ENCODE peak calls at places on chromosomes 2 and 18, in six cellular contexts. T is A549, N is skeletal muscle cell, I is PC-3, G is ELR, J is SK-N-DZ. D is an unnamed sample.

GRCh38 chr18:55539240-55539639 is 48.8 kb downstream of the TCF4 start:
- DNase-seq in T (no peak), G (no peak), I (peak), N (no peak), J (no peak), D (peak)

GRCh38 chr2:50223643-50224042 is 808.3 kb downstream of the NRXN1 start:
- DNase-seq in N (no peak), T (no peak), I (no peak), G (no peak), J (no peak), D (no peak)

GRCh38 chr18:5630057-5630765 is 86.4 kb upstream of the EPB41L3 start:
- DNase-seq in N (peak), T (peak), J (peak), I (peak), G (no peak), D (no peak)

GRCh38 chr18:45197526-45197970 is 417.7 kb upstream of the SLC14A2 start:
- DNase-seq in G (peak), J (no peak), I (peak), T (peak), N (peak), D (peak)

GRCh38 chr18:39462436-39462835 is 1896.8 kb upstream of the CELF4 start:
- DNase-seq in I (peak), J (no peak), T (no peak), N (no peak), G (peak), D (no peak)

GRCh38 chr18:47931707-47932103 is 1.2 kb upstream of the SMAD2 start:
- DNase-seq in I (no peak), G (peak), T (peak), J (no peak), N (no peak), D (no peak)

GRCh38 chr18:76452357-76452756 is 42.7 kb downstream of the ZNF516 start:
- DNase-seq in N (no peak), I (no peak), G (peak), T (no peak), J (peak), D (no peak)

GRCh38 chr18:78239090-78239457 is 740.5 kb upstream of the SALL3 start:
- DNase-seq in T (no peak), G (no peak), N (no peak), J (no peak), I (no peak), D (no peak)

GRCh38 chr18:27922780-27923179 is 254.2 kb downstream of the CDH2 start:
- DNase-seq in J (no peak), N (no peak), G (no peak), I (no peak), T (no peak), D (no peak)

GRCh38 chr2:57973621-57974186 is 72.9 kb upstream of the VRK2 start:
- DNase-seq in N (no peak), T (no peak), I (no peak), J (no peak), G (no peak), D (no peak)

GRCh38 chr2:164456599-164456998 is 164.7 kb downstream of the GRB14 start:
- DNase-seq in J (no peak), T (no peak), N (peak), I (no peak), G (no peak), D (no peak)

GRCh38 chr2:194826241-194826640 is 830.8 kb upstream of the SLC39A10 start:
- DNase-seq in G (peak), N (peak), T (no peak), J (no peak), I (no peak), D (no peak)

GRCh38 chr18:8052237-8052701 is 485.2 kb downstream of the PTPRM start:
- DNase-seq in J (no peak), G (no peak), T (peak), I (peak), N (peak), D (no peak)

GRCh38 chr2:171327043-171327496 is 106.7 kb downstream of the METTL8 start:
- DNase-seq in T (no peak), I (no peak), J (no peak), G (no peak), N (no peak), D (no peak)

GRCh38 chr2:66414896-66415295 is 20.0 kb upstream of the MEIS1 start:
- DNase-seq in G (no peak), T (no peak), J (no peak), I (no peak), N (no peak), D (no peak)

GRCh38 chr2:235877271-235877670 is 290.9 kb downstream of the GBX2 start:
- DNase-seq in I (no peak), N (no peak), T (no peak), G (no peak), J (no peak), D (no peak)

D was measured in AG09309.